ENCODE peak calls at places on chromosome 14, in nine cellular contexts. U, M, P, V, S, R, N, G and J are unnamed samples.

GRCh38 chr14:72060917-72061316 is 128.7 kb downstream of the RGS6 start:
- DNase-seq in U (no peak), P (no peak), M (no peak), S (no peak), V (no peak), N (no peak), R (no peak), G (no peak), J (no peak)

GRCh38 chr14:30770376-30770775 is 104.0 kb upstream of the COCH start:
- DNase-seq in V (no peak), S (no peak), N (no peak), M (no peak), P (no peak), R (no peak), U (no peak), G (no peak), J (no peak)

GRCh38 chr14:35533357-35534129 is 421 bp upstream of the INSM2 start:
- DNase-seq in P (peak; percentile 65), V (peak; percentile 52), R (peak; percentile 54), N (no peak), S (peak; percentile 67), U (peak; percentile 60), M (peak; percentile 69), G (peak; percentile 78), J (peak; percentile 49)

GRCh38 chr14:32205984-32206383 is 2.9 kb upstream of the RNU6-8 start:
- DNase-seq in P (no peak), V (no peak), U (no peak), M (peak; percentile 14), N (no peak), S (peak; percentile 18), G (no peak), R (no peak), J (no peak)

GRCh38 chr14:59406454-59407245 is 58.5 kb downstream of the GPR135 start:
- DNase-seq in N (no peak), P (peak; percentile 54), M (no peak), U (no peak), R (no peak), S (no peak), V (no peak), G (no peak), J (no peak)

GRCh38 chr14:68792022-68792829 is 641 bp downstream of the ZFP36L1 start:
- DNase-seq in G (peak; percentile 56), P (peak; percentile 49), N (peak; percentile 34), U (no peak), V (peak; percentile 54), S (no peak), M (peak; percentile 45), R (peak; percentile 61), J (no peak)

GRCh38 chr14:81408595-81408994 is 8.5 kb upstream of the STON2 start:
- DNase-seq in R (no peak), G (no peak), U (no peak), N (no peak), P (no peak), M (peak; percentile 54), V (no peak), S (no peak), J (no peak)

GRCh38 chr14:71454010-71454409 is 478.2 kb upstream of the RGS6 start:
- DNase-seq in P (no peak), R (no peak), N (no peak), S (no peak), U (no peak), G (no peak), M (no peak), V (no peak), J (no peak)

GRCh38 chr14:80356413-80356812 is 145.1 kb upstream of the DIO2 start:
- DNase-seq in R (no peak), V (no peak), M (peak; percentile 49), N (no peak), U (no peak), S (no peak), P (peak; percentile 43), G (no peak), J (no peak)

GRCh38 chr14:101815994-101816393 is 54.5 kb downstream of the PPP2R5C start:
- DNase-seq in U (no peak), N (no peak), P (no peak), S (no peak), R (no peak), M (no peak), G (no peak), V (no peak), J (no peak)

GRCh38 chr14:61803755-61804154 is 41.5 kb downstream of the SNAPC1 start:
- DNase-seq in U (no peak), V (no peak), P (no peak), G (no peak), S (no peak), M (no peak), N (no peak), R (no peak), J (no peak)

GRCh38 chr14:92524603-92525185 is 11.1 kb downstream of the RIN3 start:
- DNase-seq in V (no peak), S (no peak), R (no peak), P (no peak), U (no peak), G (no peak), M (no peak), N (no peak), J (no peak)

GRCh38 chr14:61636792-61637191 is 58.5 kb upstream of the HIF1A start:
- DNase-seq in S (no peak), G (no peak), N (no peak), U (no peak), P (no peak), V (no peak), M (no peak), R (no peak), J (no peak)

GRCh38 chr14:83975435-83976222 is 1554.3 kb upstream of the FLRT2 start:
- DNase-seq in S (no peak), U (no peak), V (peak; percentile 92), N (no peak), P (no peak), R (peak; percentile 90), G (peak; percentile 25), M (no peak), J (peak; percentile 15)

GRCh38 chr14:73755434-73756014 is 41.3 kb upstream of the PNMA1 start:
- DNase-seq in U (no peak), V (no peak), P (peak; percentile 54), M (no peak), R (no peak), G (peak; percentile 76), N (no peak), S (peak; percentile 77), J (no peak)

GRCh38 chr14:59474172-59474571 is 9.0 kb upstream of the GPR135 start:
- DNase-seq in P (no peak), R (no peak), N (no peak), V (no peak), S (no peak), M (no peak), U (no peak), G (no peak), J (no peak)

DNA sequence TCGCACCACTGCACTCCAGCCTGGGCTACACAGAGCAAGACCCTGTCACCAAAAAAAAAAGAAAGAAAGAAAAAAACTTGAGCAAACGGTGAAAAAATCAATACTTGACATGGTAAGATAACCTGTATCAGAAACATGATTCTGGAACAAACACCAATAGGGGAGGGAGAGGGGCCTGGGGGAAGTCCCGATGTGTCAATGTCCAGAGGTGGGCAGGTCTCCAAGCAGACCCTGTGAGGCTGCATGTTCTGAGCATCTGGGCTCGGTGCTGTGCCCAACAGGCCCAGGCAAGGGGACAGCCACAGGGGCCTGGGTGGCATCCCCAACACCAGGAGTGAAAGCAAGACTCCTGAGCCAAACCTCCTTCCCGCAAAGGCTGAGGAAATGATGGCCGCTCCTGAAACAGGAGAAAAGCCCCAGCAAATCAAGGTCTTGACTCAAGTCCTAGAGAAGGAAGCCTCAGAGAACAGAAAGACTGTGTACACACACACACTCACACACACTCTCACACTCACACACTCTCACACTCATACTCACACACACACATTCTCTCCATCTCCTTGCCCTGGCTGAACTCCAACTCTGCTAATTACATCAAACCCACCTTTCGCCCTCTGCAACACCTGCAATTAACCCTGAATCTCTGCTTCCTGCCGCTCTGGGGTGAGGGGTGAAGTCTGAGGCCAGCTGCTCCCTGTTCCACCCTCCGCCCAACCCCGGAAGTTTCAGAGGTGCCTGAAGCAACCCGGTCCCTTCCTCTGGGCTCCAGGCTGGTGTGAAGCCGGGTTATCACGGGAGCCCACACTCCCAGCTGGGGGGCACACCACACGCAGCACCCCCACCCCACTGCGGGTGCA is 20.4 kb downstream of the CCDC88C start:
- DNase-seq in U (no peak), M (no peak), S (peak; percentile 88), R (peak; percentile 52), G (peak; percentile 89), V (peak; percentile 45), N (no peak), P (no peak), J (no peak)
- H3K4me3 ChIP-seq in U (no peak overlapping the region), M (no peak overlapping the region), S (no peak overlapping the region), R (no peak overlapping the region), G (no peak overlapping the region), V (no peak overlapping the region), N (no peak overlapping the region), P (no peak overlapping the region), J (no peak overlapping the region)

GRCh38 chr14:24435998-24436354 is 6.2 kb downstream of the KHNYN start:
- DNase-seq in N (no peak), G (no peak), P (no peak), R (no peak), M (no peak), S (no peak), V (no peak), U (no peak), J (no peak)
- H3K4me1 ChIP-seq in N (no peaks in the 10 kb centered on the region), G (peaks cover 29% of the 10 kb centered on the region), P (peaks cover 28% of the 10 kb centered on the region), R (peaks cover 29% of the 10 kb centered on the region), M (peaks cover 35% of the 10 kb centered on the region), S (peaks cover 15% of the 10 kb centered on the region), V (peaks cover 43% of the 10 kb centered on the region), U (peaks cover 7% of the 10 kb centered on the region), J (peaks cover 40% of the 10 kb centered on the region)

DNA sequence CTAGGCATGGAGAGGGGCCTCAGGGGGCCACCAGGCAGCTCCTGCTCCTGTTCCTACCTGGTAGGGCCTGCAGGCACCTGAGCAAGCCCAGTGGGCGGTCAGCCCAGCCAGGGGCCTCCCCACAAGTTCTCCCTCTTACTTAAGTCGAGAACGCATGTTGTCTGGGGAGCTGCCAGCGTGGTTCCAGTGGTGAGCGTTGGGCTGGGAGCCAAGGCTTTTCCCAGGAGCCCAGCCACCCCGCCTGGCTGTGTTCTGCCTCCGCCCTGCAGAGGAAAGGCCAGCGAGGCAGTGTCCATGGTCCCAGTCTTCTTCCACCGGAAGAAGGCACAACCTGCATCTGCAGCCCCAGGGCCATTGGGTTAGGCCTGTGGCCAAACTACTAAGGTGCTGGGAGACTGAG is 1.4 kb downstream of the C14orf180 start:
- DNase-seq in N (peak; percentile 27), S (peak; percentile 56), U (no peak), M (no peak), R (peak; percentile 58), V (peak; percentile 56), G (no peak), P (no peak), J (peak; percentile 33)
- H3K4me3 ChIP-seq in N (no peak overlapping the region), S (no peak overlapping the region), U (no peak overlapping the region), M (no peak overlapping the region), R (no peak overlapping the region), V (no peak overlapping the region), G (no peak overlapping the region), P (no peak overlapping the region), J (peak overlapping the region; percentile 34)

GRCh38 chr14:99604766-99605298 is 825 bp upstream of the CCDC85C start:
- DNase-seq in S (peak; percentile 33), V (peak; percentile 51), U (peak; percentile 56), R (no peak), P (peak; percentile 77), M (peak; percentile 36), G (no peak), N (no peak), J (no peak)
- H3K4me1 ChIP-seq in S (peaks cover 41% of the 10 kb centered on the region), V (peaks cover 50% of the 10 kb centered on the region), U (peaks cover 43% of the 10 kb centered on the region), R (peaks cover 21% of the 10 kb centered on the region), P (peaks cover 12% of the 10 kb centered on the region), M (peaks cover 19% of the 10 kb centered on the region), G (peaks cover 5% of the 10 kb centered on the region), N (peaks cover 6% of the 10 kb centered on the region), J (peaks cover 13% of the 10 kb centered on the region)